ENCODE peak calls at places on chromosomes 5 and 9, in five cellular contexts. One of them, this sample, is unnamed.

GRCh38 chr9:73200694-73201432 is 49.2 kb downstream of the ANXA1 start:
- DNase-seq in iPS-NIHi11: peak; percentile 23
- DNase-seq in T-helper 1 cell: no peak
- DNase-seq in ascending aorta: no peak
- DNase-seq in cardiac muscle cell: peak; percentile 63
- DNase-seq in this sample: no peak

GRCh38 chr5:168683247-168683926 is 104.2 kb upstream of the PANK3 start:
- DNase-seq in T-helper 1 cell: no peak
- DNase-seq in ascending aorta: no peak
- DNase-seq in cardiac muscle cell: no peak
- DNase-seq in iPS-NIHi11: no peak
- DNase-seq in this sample: no peak

GRCh38 chr9:34428325-34428958 is 29.9 kb downstream of the FAM219A start:
- DNase-seq in cardiac muscle cell: no peak
- DNase-seq in T-helper 1 cell: no peak
- DNase-seq in ascending aorta: no peak
- DNase-seq in iPS-NIHi11: no peak
- DNase-seq in this sample: no peak

GRCh38 chr9:127968046-127968445 is 12.7 kb downstream of the EEIG1 start:
- DNase-seq in T-helper 1 cell: no peak
- DNase-seq in ascending aorta: no peak
- DNase-seq in iPS-NIHi11: no peak
- DNase-seq in cardiac muscle cell: no peak
- DNase-seq in this sample: no peak

GRCh38 chr5:159559337-159559736 is 229.1 kb upstream of the IL12B start:
- DNase-seq in T-helper 1 cell: no peak
- DNase-seq in ascending aorta: no peak
- DNase-seq in cardiac muscle cell: no peak
- DNase-seq in iPS-NIHi11: no peak
- DNase-seq in this sample: no peak

GRCh38 chr9:89473762-89474469 is 24.0 kb downstream of the SEMA4D start:
- DNase-seq in T-helper 1 cell: no peak
- DNase-seq in iPS-NIHi11: no peak
- DNase-seq in ascending aorta: no peak
- DNase-seq in cardiac muscle cell: no peak
- DNase-seq in this sample: no peak

GRCh38 chr9:78261403-78262001 is 25.6 kb downstream of the CEP78 start:
- DNase-seq in cardiac muscle cell: peak; percentile 23
- DNase-seq in T-helper 1 cell: no peak
- DNase-seq in iPS-NIHi11: peak; percentile 13
- DNase-seq in ascending aorta: no peak
- DNase-seq in this sample: no peak

GRCh38 chr9:86573886-86574285 is 219.7 kb upstream of the TUT7 start:
- DNase-seq in cardiac muscle cell: no peak
- DNase-seq in T-helper 1 cell: no peak
- DNase-seq in ascending aorta: no peak
- DNase-seq in iPS-NIHi11: no peak
- DNase-seq in this sample: no peak

GRCh38 chr5:56170557-56170956 is 62.6 kb downstream of the ANKRD55 start:
- DNase-seq in cardiac muscle cell: no peak
- DNase-seq in T-helper 1 cell: no peak
- DNase-seq in ascending aorta: no peak
- DNase-seq in iPS-NIHi11: no peak
- DNase-seq in this sample: no peak

This sample was measured in thoracic aorta.